ENCODE peak calls at places on chromosomes 4 and X, in ten cellular contexts. L is GM19239, R is endothelial cell of umbilical vein, A is body of pancreas, H is H4, V is HT-29, B is EL, P is coronary artery, D is Kasumi-1, F is occipital lobe. U is an unnamed sample.

GRCh38 chr4:2796261-2797187 is 3.6 kb downstream of the SH3BP2 start:
- DNase-seq in L (no peak), R (peak; percentile 69), A (peak; percentile 93), H (peak; percentile 94), V (peak; percentile 89), B (peak; percentile 94), P (no peak), D (no peak), F (no peak), U (no peak)

GRCh38 chr4:6199344-6199921 is 916 bp downstream of the JAKMIP1 start:
- DNase-seq in L (no peak), R (no peak), A (no peak), H (no peak), V (no peak), B (no peak), P (no peak), D (no peak), F (no peak), U (peak; percentile 46)

GRCh38 chr4:88706574-88706973 is 8.9 kb upstream of the NAP1L5 start:
- DNase-seq in L (no peak), R (peak; percentile 67), A (peak; percentile 54), H (peak; percentile 23), V (peak; percentile 58), B (peak; percentile 55), P (no peak), D (peak; percentile 43), F (no peak), U (no peak)

GRCh38 chr4:119300388-119301131 is 21.4 kb downstream of the FABP2 start:
- DNase-seq in L (peak; percentile 61), R (peak; percentile 89), A (peak; percentile 98), H (peak; percentile 85), V (peak; percentile 98), B (peak; percentile 94), P (peak; percentile 96), D (no peak), F (no peak), U (peak; percentile 93)

GRCh38 chr4:11720292-11720691 is 291.6 kb upstream of the HS3ST1 start:
- DNase-seq in L (no peak), R (peak; percentile 62), A (no peak), H (peak; percentile 63), V (peak; percentile 75), B (no peak), P (no peak), D (peak; percentile 76), F (no peak), U (peak; percentile 20)

GRCh38 chr4:124753941-124754581 is 41.5 kb upstream of the ANKRD50 start:
- DNase-seq in L (no peak), R (no peak), A (peak; percentile 84), H (no peak), V (no peak), B (no peak), P (no peak), D (no peak), F (no peak), U (no peak)

GRCh38 chr4:46425775-46426400 is 36.0 kb upstream of the GABRA2 start:
- DNase-seq in L (no peak), R (no peak), A (no peak), H (peak; percentile 20), V (no peak), B (no peak), P (no peak), D (no peak), F (no peak), U (no peak)

GRCh38 chr4:168496834-168497233 is at the start of gene PALLD:
- DNase-seq in L (no peak), R (no peak), A (no peak), H (peak; percentile 54), V (no peak), B (no peak), P (no peak), D (no peak), F (no peak), U (no peak)

GRCh38 chrX:66889418-66889817 is 250.5 kb upstream of the EDA2R start:
- DNase-seq in L (no peak), R (no peak), A (no peak), H (no peak), V (no peak), B (no peak), P (no peak), D (no peak), F (no peak), U (no peak)

GRCh38 chr4:133808151-133808550 is 393.4 kb downstream of the PABPC4L start:
- DNase-seq in L (no peak), R (no peak), A (no peak), H (peak; percentile 18), V (no peak), B (no peak), P (no peak), D (no peak), F (no peak), U (no peak)

GRCh38 chr4:8097141-8097541 is 61.5 kb downstream of the ABLIM2 start:
- DNase-seq in L (no peak), R (no peak), A (no peak), H (no peak), V (no peak), B (no peak), P (no peak), D (no peak), F (no peak), U (no peak)

GRCh38 chr4:112765317-112765989 is 128.5 kb downstream of the LARP7 start:
- DNase-seq in L (peak; percentile 17), R (peak; percentile 31), A (no peak), H (peak; percentile 31), V (peak; percentile 18), B (peak; percentile 17), P (no peak), D (peak; percentile 81), F (peak; percentile 2), U (peak; percentile 51)

GRCh38 chr4:36099509-36099908 is 144.8 kb downstream of the ARAP2 start:
- DNase-seq in L (no peak), R (no peak), A (no peak), H (no peak), V (no peak), B (no peak), P (no peak), D (no peak), F (no peak), U (no peak)

GRCh38 chr4:184731056-184731455 is 2.8 kb downstream of the CENPU start:
- DNase-seq in L (no peak), R (no peak), A (no peak), H (no peak), V (no peak), B (no peak), P (no peak), D (no peak), F (no peak), U (no peak)

GRCh38 chrX:119041175-119041574 is 31.6 kb upstream of the CT47C1 start:
- DNase-seq in L (no peak), R (peak; percentile 90), A (peak; percentile 47), H (peak; percentile 31), V (peak; percentile 52), B (peak; percentile 85), P (peak; percentile 77), D (no peak), F (no peak), U (no peak)

GRCh38 chr4:21768349-21769310 is 179.9 kb downstream of the KCNIP4 start:
- DNase-seq in L (no peak), R (peak; percentile 74), A (no peak), H (peak; percentile 79), V (peak; percentile 77), B (peak; percentile 53), P (no peak), D (peak; percentile 68), F (no peak), U (peak; percentile 6)

GRCh38 chr4:162011039-162011438 is 152.8 kb downstream of the FSTL5 start:
- DNase-seq in L (no peak), R (no peak), A (no peak), H (peak; percentile 40), V (no peak), B (no peak), P (no peak), D (no peak), F (no peak), U (no peak)

GRCh38 chr4:190019023-190019858 is 7.8 kb downstream of the FRG2 start:
- DNase-seq in L (no peak), R (no peak), A (no peak), H (no peak), V (no peak), B (no peak), P (no peak), D (no peak), F (no peak), U (peak; percentile 18)

GRCh38 chr4:52904421-52904820 is 42.3 kb downstream of the RASL11B start:
- DNase-seq in L (no peak), R (no peak), A (no peak), H (no peak), V (no peak), B (no peak), P (no peak), D (no peak), F (no peak), U (no peak)

GRCh38 chr4:93132631-93133030 is 695.9 kb upstream of the ATOH1 start:
- DNase-seq in L (no peak), R (no peak), A (no peak), H (no peak), V (no peak), B (no peak), P (no peak), D (no peak), F (no peak), U (no peak)

GRCh38 chr4:145170209-145170608 is 10.2 kb downstream of the OTUD4 start:
- DNase-seq in L (no peak), R (peak; percentile 73), A (no peak), H (no peak), V (no peak), B (no peak), P (no peak), D (no peak), F (no peak), U (no peak)

GRCh38 chr4:70700712-70701111 is 12.4 kb downstream of the UTP3 start:
- DNase-seq in L (no peak), R (no peak), A (no peak), H (no peak), V (no peak), B (no peak), P (no peak), D (no peak), F (no peak), U (no peak)

GRCh38 chrX:141924293-141924692 is 20.6 kb downstream of the MAGEC1 start:
- DNase-seq in L (no peak), R (no peak), A (no peak), H (no peak), V (no peak), B (peak; percentile 40), P (no peak), D (no peak), F (no peak), U (no peak)

GRCh38 chr4:14110407-14110806 is 482.9 kb upstream of the BOD1L1 start:
- DNase-seq in L (no peak), R (no peak), A (no peak), H (no peak), V (no peak), B (peak; percentile 81), P (no peak), D (no peak), F (no peak), U (no peak)

GRCh38 chrX:136162827-136163427 is 15.6 kb downstream of the FHL1 start:
- DNase-seq in L (no peak), R (peak; percentile 59), A (peak; percentile 50), H (peak; percentile 60), V (peak; percentile 66), B (peak; percentile 60), P (no peak), D (peak; percentile 55), F (no peak), U (peak; percentile 26)